ENCODE peak calls at places on chromosomes 12 and 14, in six cellular contexts. N, G, K, O, B and D are unnamed samples.

GRCh38 chr12:94290353-94290752 is 142.0 kb downstream of the PLXNC1 start:
- ATAC-seq in G (peak; percentile 21), K (no peak), B (peak; percentile 75), O (peak; percentile 46), N (no peak), D (no peak)

GRCh38 chr14:75334191-75335051 is 55.8 kb downstream of the FOS start:
- ATAC-seq in K (no peak), G (peak; percentile 51), B (peak; percentile 33), O (peak; percentile 83), N (no peak), D (peak; percentile 54)

GRCh38 chr14:85789506-85789905 is 259.6 kb downstream of the FLRT2 start:
- ATAC-seq in O (no peak), G (no peak), N (no peak), K (no peak), B (no peak), D (no peak)

GRCh38 chr14:91035855-91036254 is 24.6 kb downstream of the RPS6KA5 start:
- ATAC-seq in B (no peak), N (no peak), K (no peak), O (no peak), G (peak; percentile 67), D (no peak)

GRCh38 chr12:128852026-128852725 is 1.1 kb upstream of the GLT1D1 start:
- ATAC-seq in K (no peak), O (no peak), G (no peak), N (no peak), B (no peak), D (no peak)

GRCh38 chr12:9864913-9865675 is 4.1 kb downstream of the CLEC2B start:
- ATAC-seq in N (no peak), K (no peak), G (peak; percentile 43), B (peak; percentile 44), O (no peak), D (no peak)

GRCh38 chr12:15172423-15172822 is 48.8 kb downstream of the RERG start:
- ATAC-seq in B (no peak), G (no peak), N (no peak), O (no peak), K (no peak), D (no peak)

GRCh38 chr14:99574099-99574880 is 29.7 kb downstream of the CCDC85C start:
- ATAC-seq in N (peak; percentile 67), B (no peak), O (peak; percentile 63), K (peak; percentile 73), G (no peak), D (peak; percentile 9)

GRCh38 chr12:75361408-75361807 is 26.9 kb downstream of the GLIPR1L1 start:
- ATAC-seq in O (no peak), G (no peak), N (no peak), K (no peak), B (no peak), D (no peak)

GRCh38 chr12:38162013-38162412 is 154.6 kb upstream of the ALG10B start:
- ATAC-seq in G (no peak), B (no peak), N (no peak), K (no peak), O (no peak), D (no peak)

GRCh38 chr14:73014105-73014504 is 12.8 kb downstream of the ZFYVE1 start:
- ATAC-seq in B (no peak), N (no peak), O (no peak), K (no peak), G (peak; percentile 97), D (no peak)

GRCh38 chr12:120347766-120348165 is 20.2 kb upstream of the PLA2G1B start:
- ATAC-seq in G (no peak), O (no peak), K (no peak), B (peak; percentile 20), N (no peak), D (no peak)

GRCh38 chr12:32679910-32680217 is 763 bp downstream of the DNM1L start:
- ATAC-seq in B (peak; percentile 45), G (no peak), N (peak; percentile 22), O (no peak), K (peak; percentile 31), D (no peak)

GRCh38 chr14:63737582-63738006 is 9.7 kb upstream of the SGPP1 start:
- ATAC-seq in N (no peak), O (no peak), G (peak; percentile 98), K (no peak), B (no peak), D (no peak)

GRCh38 chr12:50102648-50103309 is 1.0 kb upstream of the GPD1 start:
- ATAC-seq in N (peak; percentile 58), K (no peak), B (no peak), O (peak; percentile 42), G (peak; percentile 76), D (no peak)

GRCh38 chr14:85187521-85187920 is 342.4 kb upstream of the FLRT2 start:
- ATAC-seq in O (no peak), K (no peak), B (no peak), G (no peak), N (no peak), D (no peak)

GRCh38 chr12:105223358-105223840 is 12.6 kb downstream of the APPL2 start:
- ATAC-seq in O (no peak), G (no peak), N (no peak), K (no peak), B (no peak), D (no peak)

GRCh38 chr14:105019861-105020814 is 745 bp downstream of the CDCA4 start:
- ATAC-seq in K (peak; percentile 8), B (peak; percentile 59), G (peak; percentile 47), O (peak; percentile 42), N (peak; percentile 58), D (peak; percentile 1)

GRCh38 chr12:32030151-32030550 is 70.9 kb downstream of the RESF1 start:
- ATAC-seq in O (no peak), B (peak; percentile 56), N (no peak), G (no peak), K (no peak), D (no peak)

GRCh38 chr12:68451261-68452091 is 119.3 kb upstream of the MDM1 start:
- ATAC-seq in O (peak; percentile 77), N (no peak), G (peak; percentile 78), K (no peak), B (peak; percentile 53), D (peak; percentile 65)

GRCh38 chr14:23071244-23071974 is 14.1 kb upstream of the CDH24 start:
- ATAC-seq in N (peak; percentile 95), K (peak; percentile 94), O (peak; percentile 96), B (peak; percentile 97), G (peak; percentile 98), D (peak; percentile 92)
- TF ChIP-seq EP300 in N (no peak), K (no peak), O (no peak), B (no peak), G (no peak), D (no peak)

GRCh38 chr12:21940549-21940948 is 677 bp downstream of the ABCC9 start:
- ATAC-seq in B (no peak), O (peak; percentile 25), N (no peak), K (no peak), G (no peak), D (no peak)
- H3K27ac ChIP-seq in B (no peak overlapping the region), O (peak overlapping the region; percentile 83), N (no peak overlapping the region), K (no peak overlapping the region), G (no peak overlapping the region), D (peak overlapping the region; percentile 82)

DNA sequence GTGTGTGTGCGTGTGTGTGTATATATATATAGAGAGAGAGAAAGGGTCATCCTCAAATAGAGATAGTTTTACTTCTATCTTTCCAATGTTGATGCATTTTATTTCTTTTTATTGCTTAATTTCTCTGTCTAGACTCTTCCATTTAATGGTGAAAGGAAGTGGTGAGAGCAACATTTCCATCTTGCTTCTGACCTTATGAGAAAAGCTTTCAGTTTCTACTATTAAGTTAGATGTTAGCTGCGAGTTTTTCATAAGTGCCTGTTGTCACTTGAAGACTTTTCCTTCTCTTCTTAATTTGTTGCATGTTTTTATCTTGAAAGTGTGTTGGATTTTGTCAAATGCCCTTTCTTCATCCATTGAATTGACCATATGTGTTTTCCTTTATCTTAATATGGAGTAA is 304.4 kb upstream of the FAR2 start:
- ATAC-seq in O (no peak), K (no peak), N (no peak), B (no peak), G (no peak), D (no peak)
- TF ChIP-seq EP300 in O (no peak), K (no peak), N (no peak), B (no peak), G (no peak), D (no peak)

GRCh38 chr12:111436811-111437210 is 31.1 kb downstream of the SH2B3 start:
- ATAC-seq in G (no peak), B (no peak), K (no peak), O (no peak), N (no peak), D (no peak)
- H3K27ac ChIP-seq in G (peak overlapping the region; percentile 30), B (peak overlapping the region; percentile 53), K (no peak overlapping the region), O (peak overlapping the region; percentile 83), N (no peak overlapping the region), D (no peak overlapping the region)

DNA sequence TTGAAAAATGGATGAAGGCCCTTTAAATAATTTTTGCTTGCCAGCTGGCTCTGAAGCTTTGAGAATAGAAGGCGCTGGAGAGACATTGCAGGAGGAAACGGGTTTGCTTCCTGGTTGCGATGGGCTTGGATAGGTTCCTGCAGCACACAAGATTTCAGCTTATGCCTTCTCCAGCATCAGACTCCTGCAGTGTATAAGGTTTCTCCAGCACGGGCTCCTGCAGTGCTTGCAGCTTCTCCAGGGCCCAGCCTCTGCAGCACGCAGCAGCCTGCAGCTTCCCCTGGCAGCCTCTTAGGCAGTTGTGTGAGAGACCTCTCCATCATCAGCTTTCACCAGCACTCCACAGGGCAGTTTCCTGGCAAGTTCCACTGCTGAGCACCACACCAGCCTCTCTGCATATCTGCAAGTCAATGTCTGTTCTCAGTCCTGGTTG is 78.7 kb upstream of the ZDHHC17 start:
- ATAC-seq in N (no peak), K (peak; percentile 83), G (no peak), B (peak; percentile 39), O (peak; percentile 54), D (peak; percentile 31)
- TF ChIP-seq EP300 in N (no peak), K (no peak), G (no peak), B (no peak), O (no peak), D (no peak)

GRCh38 chr12:101021442-101021841 is 188.6 kb downstream of the SLC5A8 start:
- ATAC-seq in G (no peak), N (no peak), K (no peak), B (no peak), O (no peak), D (no peak)

GRCh38 chr12:101019667-101020066 is 190.4 kb downstream of the SLC5A8 start:
- ATAC-seq in O (no peak), K (no peak), B (no peak), N (no peak), G (no peak), D (no peak)

GRCh38 chr12:101019193-101019592 is 190.8 kb downstream of the SLC5A8 start:
- ATAC-seq in K (no peak), N (no peak), G (no peak), B (no peak), O (no peak), D (no peak)

GRCh38 chr12:101021911-101022388 is 188.1 kb downstream of the SLC5A8 start:
- ATAC-seq in G (no peak), N (no peak), B (no peak), O (peak; percentile 73), K (peak; percentile 80), D (peak; percentile 78)

DNA sequence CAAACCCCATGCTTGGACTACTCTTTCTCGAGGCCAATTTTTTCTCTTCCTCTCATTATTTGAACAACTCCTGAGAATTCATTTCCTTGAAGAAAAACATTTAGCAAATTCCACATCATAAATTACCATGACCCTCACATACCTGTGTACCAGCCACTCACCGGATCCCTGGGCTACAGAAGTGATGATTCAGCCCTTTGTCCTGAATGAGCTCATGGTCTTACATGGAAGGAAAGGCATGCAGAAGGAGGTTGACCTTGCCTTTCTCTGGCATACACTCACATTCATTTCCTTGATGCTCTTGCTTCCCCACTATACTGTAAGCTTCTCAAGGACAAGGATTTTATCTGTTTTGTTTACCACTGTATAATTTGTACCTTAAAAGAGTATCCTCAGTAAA is 191.5 kb downstream of the SLC5A8 start:
- ATAC-seq in N (no peak), B (no peak), G (no peak), K (peak; percentile 73), O (no peak), D (no peak)
- H3K27ac ChIP-seq in N (no peak overlapping the region), B (no peak overlapping the region), G (no peak overlapping the region), K (no peak overlapping the region), O (no peak overlapping the region), D (no peak overlapping the region)